ENCODE peak calls at places on chromosomes 13 and 19, in six cellular contexts. L is cardiac muscle cell, W is IMR-90, O is astrocyte, D is sigmoid colon, X is psoas muscle. V is an unnamed sample.
A peak's percentile ranks its signal among the peaks of the same experiment; 100 is the strongest.

GRCh38 chr19:47151627-47152026 is 21.0 kb downstream of the SAE1 start:
- DNase-seq in L (no peak), W (no peak), O (no peak), D (no peak), X (no peak), V (no peak)

GRCh38 chr19:46404884-46405658 is 8.3 kb downstream of the CCDC8 start:
- DNase-seq in L (peak; percentile 61), W (no peak), O (no peak), D (no peak), X (peak; percentile 50), V (no peak)

GRCh38 chr13:58097831-58098230 is 466.3 kb downstream of the PCDH17 start:
- DNase-seq in L (no peak), W (no peak), O (peak; percentile 78), D (no peak), X (no peak), V (no peak)

GRCh38 chr19:45403272-45403671 is 1.6 kb downstream of the PPP1R13L start:
- DNase-seq in L (no peak), W (no peak), O (no peak), D (no peak), X (no peak), V (no peak)

GRCh38 chr19:41320568-41320967 is 10.6 kb downstream of the CCDC97 start:
- DNase-seq in L (no peak), W (no peak), O (no peak), D (no peak), X (no peak), V (no peak)

GRCh38 chr13:51360489-51360888 is 21.0 kb downstream of the SERPINE3 start:
- DNase-seq in L (no peak), W (no peak), O (no peak), D (no peak), X (no peak), V (no peak)

GRCh38 chr19:46416077-46416709 is 2.8 kb upstream of the CCDC8 start:
- DNase-seq in L (peak; percentile 94), W (peak; percentile 75), O (peak; percentile 75), D (peak; percentile 91), X (peak; percentile 88), V (peak; percentile 71)

GRCh38 chr19:49201042-49201441 is 43.5 kb downstream of the TRPM4 start:
- DNase-seq in L (no peak), W (no peak), O (no peak), D (no peak), X (no peak), V (no peak)

GRCh38 chr19:32779082-32779481 is 59.5 kb downstream of the TDRD12 start:
- DNase-seq in L (no peak), W (no peak), O (no peak), D (no peak), X (no peak), V (no peak)

GRCh38 chr19:19103167-19103566 is 35.1 kb downstream of the TMEM161A start:
- DNase-seq in L (no peak), W (no peak), O (no peak), D (no peak), X (no peak), V (no peak)

GRCh38 chr13:44331912-44332840 is 41.4 kb upstream of the SERP2 start:
- DNase-seq in L (peak; percentile 81), W (peak; percentile 84), O (peak; percentile 95), D (peak; percentile 95), X (peak; percentile 70), V (peak; percentile 56)

GRCh38 chr19:5131866-5132561 is 163.1 kb downstream of the KDM4B start:
- DNase-seq in L (no peak), W (no peak), O (no peak), D (no peak), X (no peak), V (no peak)

GRCh38 chr13:97226788-97227627 is 4.9 kb downstream of the MBNL2 start:
- DNase-seq in L (no peak), W (no peak), O (no peak), D (peak; percentile 83), X (no peak), V (peak; percentile 51)

GRCh38 chr19:40686882-40687524 is 3.4 kb downstream of the NUMBL start:
- DNase-seq in L (no peak), W (no peak), O (no peak), D (no peak), X (no peak), V (no peak)

GRCh38 chr13:25727250-25727649 is 324.6 kb downstream of the SHISA2 start:
- DNase-seq in L (no peak), W (no peak), O (no peak), D (no peak), X (no peak), V (peak; percentile 15)

GRCh38 chr13:47853236-47853635 is 147.8 kb downstream of the SUCLA2 start:
- DNase-seq in L (no peak), W (no peak), O (peak; percentile 34), D (no peak), X (no peak), V (no peak)

GRCh38 chr13:34926513-34926912 is 15.6 kb upstream of the NBEA start:
- DNase-seq in L (peak; percentile 77), W (peak; percentile 47), O (peak; percentile 56), D (no peak), X (no peak), V (no peak)

GRCh38 chr19:44254496-44254895 is 5.2 kb upstream of the ZNF233 start:
- DNase-seq in L (no peak), W (no peak), O (no peak), D (no peak), X (no peak), V (no peak)

GRCh38 chr13:40485611-40486517 is 180.6 kb downstream of the FOXO1 start:
- DNase-seq in L (no peak), W (no peak), O (no peak), D (no peak), X (no peak), V (no peak)

GRCh38 chr19:45999653-46000121 is 4.4 kb downstream of the CCDC61 start:
- DNase-seq in L (no peak), W (peak; percentile 43), O (no peak), D (no peak), X (peak; percentile 68), V (no peak)

GRCh38 chr13:36887758-36888521 is 32.1 kb downstream of the SMAD9 start:
- DNase-seq in L (no peak), W (no peak), O (no peak), D (no peak), X (no peak), V (no peak)
- H3K4me1 ChIP-seq in L (peaks cover 39% of the 10 kb centered on the region), W (peaks cover 13% of the 10 kb centered on the region), O (no peaks in the 10 kb centered on the region), D (no peaks in the 10 kb centered on the region), X (no peaks in the 10 kb centered on the region), V (no peaks in the 10 kb centered on the region)

DNA sequence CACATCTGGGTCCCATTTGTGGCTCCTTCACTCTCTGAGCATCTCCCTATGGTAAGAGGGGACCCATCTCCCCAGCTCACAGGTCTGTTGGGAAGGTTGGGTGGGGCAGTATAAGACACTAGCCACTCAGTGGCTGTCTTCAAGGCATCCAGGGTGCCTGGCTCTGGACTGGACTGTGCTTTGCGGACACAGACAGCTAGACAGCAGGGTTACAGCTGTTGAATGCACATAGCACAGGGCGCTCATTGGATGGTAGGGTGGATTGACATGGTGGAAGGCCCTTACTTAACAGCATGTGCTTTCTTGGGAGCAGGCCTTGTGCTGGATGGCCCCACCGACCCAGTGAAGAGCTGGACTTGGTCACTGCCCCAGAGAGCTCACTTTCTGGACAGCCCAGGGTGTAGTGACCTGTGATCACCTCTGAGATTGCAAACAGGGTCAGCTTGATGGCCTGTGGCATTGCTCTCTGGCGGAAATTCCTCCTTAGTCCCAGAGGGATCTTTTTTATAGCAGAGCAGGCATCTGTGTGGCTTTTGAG is 1.9 kb downstream of the ZNF444 start:
- DNase-seq in L (no peak), W (no peak), O (no peak), D (no peak), X (no peak), V (no peak)
- H3K4me1 ChIP-seq in L (peaks cover 4% of the 10 kb centered on the region), W (no peaks in the 10 kb centered on the region), O (peaks cover 8% of the 10 kb centered on the region), D (no peaks in the 10 kb centered on the region), X (peaks cover 13% of the 10 kb centered on the region), V (peaks cover 32% of the 10 kb centered on the region)

GRCh38 chr13:27257233-27257568 is 5.8 kb downstream of the RPL21 start:
- DNase-seq in L (no peak), W (no peak), O (no peak), D (no peak), X (no peak), V (no peak)

GRCh38 chr13:27259831-27260230 is 8.5 kb downstream of the RPL21 start:
- DNase-seq in L (no peak), W (no peak), O (no peak), D (no peak), X (no peak), V (no peak)

GRCh38 chr13:27261376-27261775 is 9.3 kb upstream of the RASL11A start:
- DNase-seq in L (no peak), W (no peak), O (no peak), D (no peak), X (no peak), V (no peak)

GRCh38 chr13:27258637-27259377 is 7.4 kb downstream of the RPL21 start:
- DNase-seq in L (no peak), W (no peak), O (no peak), D (no peak), X (no peak), V (no peak)

DNA sequence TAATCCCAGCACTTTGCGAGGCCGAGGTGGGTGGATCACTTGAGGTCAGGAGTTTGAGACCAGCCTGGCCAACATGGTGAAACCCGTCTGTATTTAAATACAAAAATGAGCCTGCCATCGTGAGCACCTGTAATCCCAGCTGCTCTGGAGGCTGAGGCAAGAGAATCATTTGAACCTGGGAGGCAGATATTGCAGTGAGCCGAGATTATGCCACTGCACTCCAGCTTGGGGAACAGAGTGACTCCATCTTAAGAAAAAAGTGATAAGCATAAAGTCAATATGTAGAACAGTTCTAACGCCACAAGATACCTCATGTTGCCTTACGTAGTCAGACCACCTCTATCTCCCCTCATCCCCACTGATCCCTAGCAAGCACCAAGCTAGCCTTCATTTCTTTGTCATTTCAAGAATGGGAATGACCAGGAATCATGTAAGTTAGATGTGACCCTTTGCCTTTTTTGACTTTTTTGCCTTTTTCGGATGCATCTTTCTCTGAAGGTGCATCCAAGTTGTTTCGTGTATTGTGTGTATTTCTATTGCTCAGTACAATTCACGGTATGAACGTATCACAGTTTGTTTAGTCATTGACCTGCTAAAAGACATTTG is 6.4 kb downstream of the RPL21 start:
- DNase-seq in L (no peak), W (no peak), O (no peak), D (no peak), X (no peak), V (no peak)
- H3K4me1 ChIP-seq in L (peaks cover 10% of the 10 kb centered on the region), W (no peaks in the 10 kb centered on the region), O (peaks cover 9% of the 10 kb centered on the region), D (no peaks in the 10 kb centered on the region), X (peaks cover 22% of the 10 kb centered on the region), V (peaks cover 12% of the 10 kb centered on the region)

GRCh38 chr19:14368011-14368513 is 13.2 kb upstream of the ADGRE5 start:
- DNase-seq in L (no peak), W (no peak), O (no peak), D (no peak), X (no peak), V (no peak)
- H3K4me1 ChIP-seq in L (peaks cover 8% of the 10 kb centered on the region), W (peaks cover 10% of the 10 kb centered on the region), O (peaks cover 17% of the 10 kb centered on the region), D (no peaks in the 10 kb centered on the region), X (peaks cover 5% of the 10 kb centered on the region), V (peaks cover 8% of the 10 kb centered on the region)

DNA sequence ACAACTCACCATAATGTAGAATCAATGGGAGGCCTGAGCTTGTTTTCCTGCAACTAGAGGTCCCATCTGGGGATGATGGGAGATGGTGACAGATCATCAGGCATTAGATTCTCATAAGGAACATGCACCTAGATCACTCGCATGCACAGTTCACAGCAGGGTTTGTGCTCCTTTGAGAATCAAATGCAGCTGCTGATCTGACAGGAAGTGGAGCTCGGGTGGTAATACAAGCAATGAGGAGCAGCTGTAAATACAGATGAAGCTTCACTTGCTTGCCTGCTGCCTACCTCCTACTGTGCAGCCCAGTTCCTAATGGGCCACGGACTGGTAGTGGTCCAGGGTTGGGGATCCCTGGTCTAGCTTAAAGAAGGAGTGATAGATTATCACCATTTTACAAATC is 33.0 kb downstream of the KPNA3 start:
- DNase-seq in L (no peak), W (no peak), O (no peak), D (no peak), X (no peak), V (no peak)
- H3K4me1 ChIP-seq in L (no peaks in the 10 kb centered on the region), W (no peaks in the 10 kb centered on the region), O (no peaks in the 10 kb centered on the region), D (no peaks in the 10 kb centered on the region), X (peaks cover 12% of the 10 kb centered on the region), V (no peaks in the 10 kb centered on the region)

GRCh38 chr13:74070065-74070464 is 64.1 kb downstream of the KLF12 start:
- DNase-seq in L (no peak), W (no peak), O (no peak), D (no peak), X (no peak), V (no peak)
- H3K4me1 ChIP-seq in L (no peaks in the 10 kb centered on the region), W (peaks cover 9% of the 10 kb centered on the region), O (peaks cover 11% of the 10 kb centered on the region), D (no peaks in the 10 kb centered on the region), X (peaks cover 28% of the 10 kb centered on the region), V (no peaks in the 10 kb centered on the region)

V was measured in mucosa of descending colon.